ENCODE peak calls at places on chromosomes 1 and 21, in seven cellular contexts. K is uterus, W is NB4, F is H1, S is heart left ventricle, C is GM12891, D is lower leg skin. U is an unnamed sample.

GRCh38 chr1:29279896-29280779 is 43.8 kb downstream of the PTPRU start:
- DNase-seq in W (no peak), F (no peak), S (no peak), K (no peak), D (peak; percentile 57), C (no peak), U (no peak)

GRCh38 chr1:42017259-42017658 is 98.5 kb upstream of the HIVEP3 start:
- DNase-seq in F (no peak), C (no peak), S (no peak), W (no peak), K (no peak), D (no peak), U (no peak)

GRCh38 chr1:197788741-197789476 is 13.6 kb upstream of the DENND1B start:
- DNase-seq in K (no peak), F (no peak), D (no peak), S (no peak), W (no peak), C (no peak), U (no peak)

GRCh38 chr1:116262207-116262994 is 110.6 kb upstream of the ATP1A1 start:
- DNase-seq in F (no peak), S (no peak), K (no peak), W (no peak), C (no peak), D (no peak), U (no peak)

GRCh38 chr1:226117330-226117729 is 54.8 kb downstream of the H3-3A start:
- DNase-seq in C (no peak), D (no peak), W (no peak), K (no peak), F (no peak), S (no peak), U (no peak)

GRCh38 chr1:43482240-43482639 is 28.5 kb upstream of the HYI start:
- DNase-seq in D (no peak), C (no peak), S (no peak), K (no peak), F (no peak), W (no peak), U (no peak)

GRCh38 chr1:238991730-238992490 is 394.5 kb upstream of the CHRM3 start:
- DNase-seq in K (no peak), D (no peak), S (no peak), C (no peak), W (no peak), F (no peak), U (no peak)

GRCh38 chr1:1622578-1623094 is 7.3 kb downstream of the MIB2 start:
- DNase-seq in C (no peak), S (peak; percentile 24), D (no peak), K (no peak), W (no peak), F (no peak), U (no peak)

GRCh38 chr1:94592566-94592920 is 51.0 kb upstream of the F3 start:
- DNase-seq in F (peak; percentile 30), S (no peak), D (no peak), K (no peak), C (no peak), W (no peak), U (no peak)

GRCh38 chr21:44872266-44872567 is 1.3 kb downstream of the PTTG1IP start:
- DNase-seq in S (no peak), K (no peak), C (no peak), F (no peak), D (no peak), W (no peak), U (no peak)

GRCh38 chr1:229253170-229253974 is 17.5 kb upstream of the RAB4A start:
- DNase-seq in S (no peak), W (peak; percentile 69), K (no peak), D (no peak), F (no peak), C (no peak), U (no peak)

GRCh38 chr1:115466433-115466832 is 128.4 kb upstream of the NGF start:
- DNase-seq in K (no peak), F (no peak), C (no peak), S (no peak), D (no peak), W (no peak), U (no peak)

GRCh38 chr1:181817091-181817490 is 244.4 kb downstream of the ZNF648 start:
- DNase-seq in F (no peak), D (no peak), C (no peak), W (no peak), S (no peak), K (no peak), U (no peak)

GRCh38 chr21:44478124-44478800 is 23.0 kb downstream of the LRRC3 start:
- DNase-seq in D (no peak), S (no peak), W (peak; percentile 33), K (no peak), F (no peak), C (no peak), U (no peak)

GRCh38 chr1:85465099-85465790 is at the start of gene DDAH1:
- DNase-seq in D (peak; percentile 89), C (peak; percentile 37), K (peak; percentile 50), S (peak; percentile 59), F (peak; percentile 74), W (no peak), U (no peak)

GRCh38 chr1:7036393-7036792 is 251.1 kb downstream of the CAMTA1 start:
- DNase-seq in W (no peak), K (no peak), D (peak; percentile 3), S (no peak), F (no peak), C (no peak), U (no peak)

DNA sequence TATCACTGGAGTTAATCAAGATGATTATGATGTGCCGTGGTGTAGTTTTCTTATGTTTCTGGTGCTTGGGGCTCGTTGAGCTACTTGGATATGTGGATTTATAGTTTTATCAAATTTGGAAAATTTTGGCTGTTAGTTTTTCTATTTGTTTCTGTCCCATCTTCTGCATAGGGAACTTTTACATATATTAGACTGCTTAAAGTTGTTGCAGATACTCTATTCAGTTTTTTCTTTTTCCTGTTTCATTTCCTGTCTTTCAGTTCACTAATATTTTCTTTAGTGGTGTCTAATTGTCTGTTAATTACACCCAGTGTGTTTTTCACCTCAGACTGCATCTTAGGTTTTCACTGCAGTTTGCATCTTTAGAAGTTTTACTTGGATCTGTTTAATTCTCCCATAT is 247.7 kb downstream of the CAMTA1 start:
- DNase-seq in F (no peak), W (no peak), K (no peak), C (no peak), D (no peak), S (no peak), U (no peak)
- TF ChIP-seq POLR2A in F (no peak), W (no peak), K (no peak), C (no peak), D (no peak), S (no peak), U (no peak)

GRCh38 chr21:41726058-41726558 is 40.7 kb downstream of the RIPK4 start:
- DNase-seq in K (no peak), S (no peak), C (no peak), D (no peak), F (peak; percentile 63), W (no peak), U (no peak)

GRCh38 chr21:41726630-41726969 is 40.3 kb downstream of the RIPK4 start:
- DNase-seq in S (no peak), K (no peak), C (no peak), F (no peak), D (no peak), W (no peak), U (no peak)

GRCh38 chr21:41727784-41728763 is 38.8 kb downstream of the RIPK4 start:
- DNase-seq in W (no peak), K (no peak), D (no peak), S (no peak), C (no peak), F (no peak), U (no peak)

GRCh38 chr21:41725421-41726021 is 41.3 kb downstream of the RIPK4 start:
- DNase-seq in F (peak; percentile 74), W (no peak), D (no peak), S (no peak), K (no peak), C (no peak), U (no peak)

GRCh38 chr21:41726970-41727783 is 39.7 kb downstream of the RIPK4 start:
- DNase-seq in K (peak; percentile 42), C (no peak), S (peak; percentile 78), D (peak; percentile 93), F (no peak), W (peak; percentile 20), U (no peak)
- TF ChIP-seq POLR2A in K (no peak), C (no peak), S (no peak), D (no peak), F (no peak), W (no peak), U (no peak)

GRCh38 chr21:42463861-42464515 is 32.0 kb downstream of the RSPH1 start:
- DNase-seq in C (no peak), S (no peak), W (peak; percentile 74), K (no peak), F (peak; percentile 84), D (peak; percentile 85), U (no peak)

GRCh38 chr21:42461185-42461520 is 34.9 kb downstream of the RSPH1 start:
- DNase-seq in W (no peak), K (no peak), D (peak; percentile 20), C (no peak), F (no peak), S (no peak), U (no peak)

GRCh38 chr21:42459583-42460215 is 36.3 kb downstream of the RSPH1 start:
- DNase-seq in K (no peak), F (no peak), D (peak; percentile 68), W (no peak), C (no peak), S (no peak), U (no peak)

GRCh38 chr21:42460391-42461184 is 35.4 kb downstream of the RSPH1 start:
- DNase-seq in F (no peak), W (no peak), K (no peak), D (peak; percentile 73), S (no peak), C (no peak), U (no peak)

DNA sequence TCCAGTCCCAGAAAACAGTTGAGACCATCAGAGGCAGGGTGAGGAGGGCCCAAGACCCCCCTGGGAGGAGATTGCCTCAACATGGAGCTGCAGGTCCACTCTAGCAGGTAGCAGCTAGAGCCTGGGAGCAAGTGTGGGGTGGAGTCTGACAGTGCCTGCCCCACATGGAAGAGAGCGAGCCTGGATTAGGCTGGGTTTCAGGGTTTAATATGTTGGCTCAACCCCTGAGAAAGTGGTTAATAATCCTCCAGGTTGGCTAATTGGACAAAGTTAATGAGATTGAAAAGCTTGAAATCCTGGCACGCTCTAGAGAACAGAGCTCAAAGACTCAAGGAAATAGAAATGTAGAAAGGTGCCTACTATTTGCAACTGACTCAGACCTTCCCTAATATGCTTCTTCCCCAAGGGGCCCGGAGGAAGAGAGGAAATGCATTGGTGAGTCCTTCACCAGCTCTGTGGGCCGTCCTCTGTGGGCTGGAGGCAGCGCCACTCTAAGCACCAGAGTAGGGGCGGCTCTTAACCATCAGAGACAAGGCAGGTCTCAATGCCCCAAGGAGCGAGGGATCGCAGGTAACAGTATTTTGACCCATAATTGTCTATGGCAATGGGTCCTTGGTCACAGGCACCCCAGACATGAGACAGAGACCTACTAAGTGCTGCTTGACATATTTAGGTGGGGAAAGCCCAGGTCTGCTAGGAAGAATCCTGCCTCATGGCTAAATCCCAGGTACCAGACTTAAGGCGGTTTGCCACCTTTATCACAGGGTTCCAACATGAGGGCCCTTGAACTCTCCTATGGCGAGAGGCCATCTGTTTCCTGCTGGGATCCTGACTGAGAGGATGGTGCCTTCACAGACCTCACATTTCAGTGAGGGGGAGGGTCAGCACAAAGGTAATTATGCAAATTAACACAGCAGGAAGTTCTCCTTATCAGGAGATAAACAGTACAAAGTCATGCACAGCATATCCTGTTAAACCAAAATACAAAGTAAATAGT is 33.8 kb downstream of the RSPH1 start:
- DNase-seq in K (no peak), C (no peak), S (no peak), D (peak; percentile 76), W (peak; percentile 71), F (no peak), U (no peak)
- TF ChIP-seq POLR2A in K (no peak), C (peak; percentile 48), S (no peak), D (no peak), W (peak; percentile 14), F (no peak), U (no peak)

GRCh38 chr1:206507395-206508129 is at the start of gene RASSF5:
- DNase-seq in S (peak; percentile 89), D (peak; percentile 97), K (peak; percentile 74), C (peak; percentile 84), F (peak; percentile 94), W (peak; percentile 76), U (peak; percentile 35)
- TF ChIP-seq POLR2A in S (no peak), D (peak; percentile 42), K (peak; percentile 55), C (no peak), F (peak; percentile 88), W (no peak), U (no peak)